ENCODE peak calls at places on chromosomes 3 and 15, in ten cellular contexts. V, W, K, Q, X, D, U, I, S and A are unnamed samples.

GRCh38 chr3:46280105-46280797 is 38.0 kb downstream of the CCR3 start:
- DNase-seq in V (no peak), W (peak; percentile 52), K (no peak), Q (no peak), X (no peak), D (no peak), U (peak; percentile 26), I (peak; percentile 30), S (peak; percentile 65), A (no peak)

GRCh38 chr3:156668073-156668763 is 6.2 kb upstream of the TIPARP start:
- DNase-seq in V (no peak), W (no peak), K (no peak), Q (no peak), X (peak; percentile 38), D (no peak), U (peak; percentile 45), I (peak; percentile 60), S (peak; percentile 75), A (no peak)

GRCh38 chr3:105423392-105423791 is 56.7 kb downstream of the ALCAM start:
- DNase-seq in V (no peak), W (no peak), K (no peak), Q (no peak), X (no peak), D (no peak), U (no peak), I (peak; percentile 59), S (no peak), A (no peak)

GRCh38 chr3:72123908-72124441 is 339.0 kb upstream of the PROK2 start:
- DNase-seq in V (no peak), W (peak; percentile 86), K (no peak), Q (no peak), X (no peak), D (no peak), U (peak; percentile 74), I (peak; percentile 78), S (peak; percentile 93), A (no peak)

GRCh38 chr3:21645121-21645897 is 105.7 kb downstream of the ZNF385D start:
- DNase-seq in V (no peak), W (no peak), K (no peak), Q (no peak), X (no peak), D (peak; percentile 5), U (no peak), I (peak; percentile 59), S (peak; percentile 60), A (no peak)

GRCh38 chr15:72203507-72203837 is 5.9 kb upstream of the GRAMD2A start:
- DNase-seq in V (no peak), W (peak; percentile 98), K (no peak), Q (no peak), X (peak; percentile 73), D (peak; percentile 71), U (no peak), I (peak; percentile 90), S (peak; percentile 59), A (no peak)

GRCh38 chr3:170641510-170642236 is 55.8 kb upstream of the SLC7A14 start:
- DNase-seq in V (no peak), W (no peak), K (no peak), Q (no peak), X (no peak), D (no peak), U (no peak), I (peak; percentile 46), S (peak; percentile 6), A (no peak)

GRCh38 chr3:13705702-13706280 is 156.9 kb downstream of the FBLN2 start:
- DNase-seq in V (no peak), W (no peak), K (no peak), Q (peak; percentile 1), X (peak; percentile 4), D (no peak), U (no peak), I (no peak), S (no peak), A (peak; percentile 26)

GRCh38 chr3:5678248-5678647 is 490.7 kb downstream of the EDEM1 start:
- DNase-seq in V (no peak), W (no peak), K (no peak), Q (no peak), X (no peak), D (no peak), U (no peak), I (no peak), S (no peak), A (no peak)

GRCh38 chr3:32414527-32415202 is 23.0 kb downstream of the CMTM7 start:
- DNase-seq in V (peak; percentile 39), W (no peak), K (no peak), Q (no peak), X (peak; percentile 67), D (no peak), U (no peak), I (peak; percentile 77), S (peak; percentile 75), A (no peak)

GRCh38 chr3:59289836-59290235 is 240.0 kb upstream of the CFAP20DC start:
- DNase-seq in V (no peak), W (no peak), K (no peak), Q (no peak), X (no peak), D (no peak), U (no peak), I (no peak), S (no peak), A (no peak)

GRCh38 chr3:12536423-12536822 is 8.9 kb downstream of the MKRN2OS start:
- DNase-seq in V (no peak), W (no peak), K (no peak), Q (no peak), X (no peak), D (no peak), U (no peak), I (peak; percentile 10), S (peak; percentile 31), A (no peak)

GRCh38 chr3:12545473-12545791 is at the start of gene MKRN2OS:
- DNase-seq in V (no peak), W (peak; percentile 70), K (no peak), Q (no peak), X (no peak), D (no peak), U (peak; percentile 78), I (peak; percentile 4), S (no peak), A (no peak)

GRCh38 chr3:12544652-12545472 is 437 bp downstream of the MKRN2OS start:
- DNase-seq in V (no peak), W (no peak), K (no peak), Q (no peak), X (no peak), D (no peak), U (no peak), I (no peak), S (no peak), A (no peak)

GRCh38 chr3:12541625-12542024 is 3.7 kb downstream of the MKRN2OS start:
- DNase-seq in V (no peak), W (no peak), K (peak; percentile 47), Q (peak; percentile 36), X (no peak), D (peak; percentile 18), U (peak; percentile 22), I (no peak), S (peak; percentile 14), A (no peak)
- TF ChIP-seq CTCF in V (no peak), W (no peak), K (peak; percentile 20), Q (no peak), X (no peak), D (peak; percentile 23), U (no peak), I (no peak), S (peak; percentile 33), A (no peak)

GRCh38 chr15:28123408-28124023 is 24.4 kb upstream of the OCA2 start:
- DNase-seq in V (peak; percentile 74), W (peak; percentile 89), K (peak; percentile 88), Q (peak; percentile 90), X (no peak), D (peak; percentile 87), U (peak; percentile 45), I (peak; percentile 76), S (peak; percentile 80), A (no peak)
- TF ChIP-seq CTCF in V (peak; percentile 68), W (peak; percentile 88), K (peak; percentile 83), Q (peak; percentile 68), X (peak; percentile 63), D (peak; percentile 83), U (no peak), I (peak; percentile 70), S (peak; percentile 80), A (peak; percentile 54)

GRCh38 chr3:133965906-133966305 is 63.8 kb downstream of the SLCO2A1 start:
- DNase-seq in V (no peak), W (no peak), K (no peak), Q (no peak), X (no peak), D (no peak), U (no peak), I (no peak), S (no peak), A (no peak)

GRCh38 chr3:133963657-133964396 is 65.9 kb downstream of the SLCO2A1 start:
- DNase-seq in V (no peak), W (no peak), K (no peak), Q (no peak), X (no peak), D (no peak), U (no peak), I (no peak), S (no peak), A (no peak)

GRCh38 chr3:133965033-133965570 is 64.6 kb downstream of the SLCO2A1 start:
- DNase-seq in V (no peak), W (no peak), K (no peak), Q (no peak), X (no peak), D (no peak), U (no peak), I (peak; percentile 31), S (peak; percentile 28), A (no peak)

GRCh38 chr3:133962879-133963278 is 66.8 kb downstream of the SLCO2A1 start:
- DNase-seq in V (no peak), W (peak; percentile 73), K (no peak), Q (no peak), X (no peak), D (no peak), U (peak; percentile 47), I (peak; percentile 79), S (peak; percentile 40), A (no peak)

GRCh38 chr3:133964547-133964946 is 65.2 kb downstream of the SLCO2A1 start:
- DNase-seq in V (no peak), W (no peak), K (no peak), Q (no peak), X (no peak), D (no peak), U (peak; percentile 60), I (no peak), S (no peak), A (no peak)
- TF ChIP-seq CTCF in V (no peak), W (no peak), K (no peak), Q (no peak), X (no peak), D (no peak), U (peak; percentile 50), I (peak; percentile 6), S (peak; percentile 28), A (no peak)

DNA sequence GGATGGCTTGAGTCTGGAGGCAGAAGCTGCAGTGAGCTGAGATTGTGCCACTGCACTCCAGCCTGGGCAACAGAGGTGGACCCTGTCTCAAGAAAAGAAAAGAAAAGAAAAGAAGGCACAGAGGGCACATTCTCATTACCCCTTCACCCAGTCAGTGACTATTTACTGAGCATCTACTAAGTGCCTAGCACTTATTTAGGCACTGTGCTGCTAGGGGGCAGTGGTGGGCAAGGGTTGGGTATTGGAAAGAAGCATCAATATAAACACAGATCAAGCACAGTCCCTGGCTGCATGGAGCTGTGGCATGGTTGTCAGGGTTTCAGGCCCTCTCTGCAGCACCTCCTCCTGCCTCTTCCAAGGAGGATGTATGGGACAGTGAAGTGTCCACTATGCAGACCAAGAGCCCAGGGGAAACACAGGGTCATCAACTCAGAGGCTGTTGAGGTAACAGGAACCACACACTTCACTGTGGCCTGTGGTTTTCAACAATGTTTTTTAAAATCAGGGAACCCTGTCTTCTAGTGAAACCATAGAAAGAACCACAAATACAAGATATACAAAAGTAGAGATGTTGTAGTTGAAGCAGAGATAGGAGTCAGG is 138.5 kb downstream of the RAB11A start:
- DNase-seq in V (no peak), W (no peak), K (no peak), Q (no peak), X (no peak), D (no peak), U (peak; percentile 20), I (no peak), S (no peak), A (no peak)
- TF ChIP-seq CTCF in V (peak; percentile 23), W (no peak), K (no peak), Q (no peak), X (no peak), D (no peak), U (no peak), I (no peak), S (no peak), A (no peak)